ENCODE peak calls at places on chromosomes 6 and 20, in six cellular contexts. U, A, F, T, H and Q are unnamed samples.

GRCh38 chr6:44257007-44257752 is at the start of gene SLC35B2:
- DNase-seq in U (peak), A (peak), F (peak), T (no peak), H (no peak), Q (peak)

GRCh38 chr20:58233393-58233792 is 4.9 kb upstream of the ANKRD60 start:
- DNase-seq in U (no peak), A (no peak), F (no peak), T (no peak), H (no peak), Q (no peak)

GRCh38 chr6:109483744-109484075 is 691 bp upstream of the ZBTB24 start:
- DNase-seq in U (no peak), A (no peak), F (no peak), T (no peak), H (no peak), Q (no peak)

GRCh38 chr6:85672050-85672449 is 29.4 kb upstream of the SYNCRIP start:
- DNase-seq in U (no peak), A (no peak), F (no peak), T (no peak), H (no peak), Q (no peak)

GRCh38 chr6:112231609-112232060 is 22.7 kb downstream of the LAMA4 start:
- DNase-seq in U (no peak), A (peak), F (no peak), T (peak), H (no peak), Q (no peak)

GRCh38 chr20:59925894-59926293 is 7.5 kb downstream of the SYCP2 start:
- DNase-seq in U (no peak), A (no peak), F (no peak), T (no peak), H (no peak), Q (no peak)

GRCh38 chr6:160945516-160946177 is 45.9 kb upstream of the MAP3K4 start:
- DNase-seq in U (no peak), A (no peak), F (no peak), T (no peak), H (no peak), Q (no peak)

GRCh38 chr6:146856296-146856695 is 257.5 kb downstream of the ADGB start:
- DNase-seq in U (no peak), A (no peak), F (no peak), T (no peak), H (no peak), Q (no peak)

GRCh38 chr20:50153500-50154377 is at the start of gene PEDS1:
- DNase-seq in U (peak), A (peak), F (peak), T (peak), H (peak), Q (peak)

GRCh38 chr6:42392871-42393270 is 58.9 kb downstream of the TRERF1 start:
- DNase-seq in U (no peak), A (no peak), F (no peak), T (no peak), H (no peak), Q (no peak)

GRCh38 chr20:4086771-4087677 is 71.7 kb upstream of the RNF24 start:
- DNase-seq in U (no peak), A (no peak), F (no peak), T (no peak), H (no peak), Q (no peak)

GRCh38 chr6:153059757-153060156 is 57.2 kb upstream of the MTRF1L start:
- DNase-seq in U (no peak), A (no peak), F (no peak), T (no peak), H (no peak), Q (no peak)

GRCh38 chr6:38155144-38155543 is 335.6 kb downstream of the ZFAND3 start:
- DNase-seq in U (no peak), A (no peak), F (no peak), T (no peak), H (no peak), Q (no peak)

GRCh38 chr20:62367136-62367482 is at the start of gene LAMA5:
- DNase-seq in U (peak), A (no peak), F (peak), T (no peak), H (no peak), Q (no peak)

GRCh38 chr6:116922853-116923548 is 46.0 kb downstream of the RFX6 start:
- DNase-seq in U (no peak), A (no peak), F (no peak), T (no peak), H (no peak), Q (no peak)